ENCODE peak calls at places on chromosome 21, in eight cellular contexts. One of them, this sample, is unnamed.

GRCh38 chr21:41561701-41562100 is 53.7 kb upstream of the TMPRSS2 start:
- DNase-seq in MM.1S: no peak
- DNase-seq in SJSA1: no peak
- DNase-seq in heart left ventricle: no peak
- DNase-seq in pancreas: no peak
- DNase-seq in stomach: no peak
- DNase-seq in dorsolateral prefrontal cortex: no peak
- DNase-seq in upper lobe of left lung: no peak
- DNase-seq in this sample: no peak

GRCh38 chr21:28541371-28542112 is 451.1 kb downstream of the LTN1 start:
- DNase-seq in upper lobe of left lung: no peak
- DNase-seq in dorsolateral prefrontal cortex: no peak
- DNase-seq in heart left ventricle: no peak
- DNase-seq in MM.1S: no peak
- DNase-seq in stomach: no peak
- DNase-seq in SJSA1: no peak
- DNase-seq in pancreas: no peak
- DNase-seq in this sample: no peak

GRCh38 chr21:42652527-42653491 is 612 bp upstream of the PDE9A start:
- DNase-seq in pancreas: peak
- DNase-seq in dorsolateral prefrontal cortex: peak
- DNase-seq in heart left ventricle: peak
- DNase-seq in MM.1S: no peak
- DNase-seq in stomach: peak
- DNase-seq in SJSA1: peak
- DNase-seq in upper lobe of left lung: peak
- DNase-seq in this sample: no peak

GRCh38 chr21:35575280-35575915 is 484.9 kb downstream of the SETD4 start:
- DNase-seq in pancreas: no peak
- DNase-seq in heart left ventricle: no peak
- DNase-seq in dorsolateral prefrontal cortex: no peak
- DNase-seq in stomach: no peak
- DNase-seq in SJSA1: peak
- DNase-seq in MM.1S: no peak
- DNase-seq in upper lobe of left lung: no peak
- DNase-seq in this sample: no peak

GRCh38 chr21:35730325-35730724 is 330.0 kb downstream of the SETD4 start:
- DNase-seq in pancreas: no peak
- DNase-seq in upper lobe of left lung: no peak
- DNase-seq in heart left ventricle: no peak
- DNase-seq in stomach: no peak
- DNase-seq in dorsolateral prefrontal cortex: no peak
- DNase-seq in MM.1S: no peak
- DNase-seq in SJSA1: no peak
- DNase-seq in this sample: no peak

GRCh38 chr21:16205527-16205926 is 475.7 kb downstream of the USP25 start:
- DNase-seq in SJSA1: no peak
- DNase-seq in upper lobe of left lung: no peak
- DNase-seq in stomach: no peak
- DNase-seq in dorsolateral prefrontal cortex: no peak
- DNase-seq in heart left ventricle: no peak
- DNase-seq in pancreas: no peak
- DNase-seq in MM.1S: no peak
- DNase-seq in this sample: no peak

GRCh38 chr21:42262826-42263225 is 43.9 kb downstream of the ABCG1 start:
- DNase-seq in pancreas: peak
- DNase-seq in heart left ventricle: peak
- DNase-seq in SJSA1: peak
- DNase-seq in dorsolateral prefrontal cortex: peak
- DNase-seq in stomach: peak
- DNase-seq in upper lobe of left lung: peak
- DNase-seq in MM.1S: no peak
- DNase-seq in this sample: no peak

GRCh38 chr21:38433516-38433915 is 64.8 kb downstream of the ERG start:
- DNase-seq in stomach: no peak
- DNase-seq in MM.1S: no peak
- DNase-seq in upper lobe of left lung: no peak
- DNase-seq in SJSA1: no peak
- DNase-seq in pancreas: no peak
- DNase-seq in heart left ventricle: no peak
- DNase-seq in dorsolateral prefrontal cortex: no peak
- DNase-seq in this sample: no peak

GRCh38 chr21:42818328-42818749 is 61.0 kb downstream of the WDR4 start:
- DNase-seq in stomach: peak
- DNase-seq in pancreas: peak
- DNase-seq in upper lobe of left lung: peak
- DNase-seq in SJSA1: peak
- DNase-seq in MM.1S: peak
- DNase-seq in heart left ventricle: peak
- DNase-seq in dorsolateral prefrontal cortex: no peak
- DNase-seq in this sample: no peak

GRCh38 chr21:32348604-32349332 is 44.0 kb downstream of the URB1 start:
- DNase-seq in heart left ventricle: no peak
- DNase-seq in upper lobe of left lung: no peak
- DNase-seq in stomach: no peak
- DNase-seq in pancreas: peak
- DNase-seq in SJSA1: no peak
- DNase-seq in dorsolateral prefrontal cortex: no peak
- DNase-seq in MM.1S: no peak
- DNase-seq in this sample: no peak

GRCh38 chr21:26100573-26100972 is 70.0 kb downstream of the APP start:
- DNase-seq in stomach: no peak
- DNase-seq in dorsolateral prefrontal cortex: no peak
- DNase-seq in heart left ventricle: no peak
- DNase-seq in MM.1S: no peak
- DNase-seq in SJSA1: peak
- DNase-seq in upper lobe of left lung: no peak
- DNase-seq in pancreas: no peak
- DNase-seq in this sample: no peak

GRCh38 chr21:26097475-26097874 is 73.1 kb downstream of the APP start:
- DNase-seq in upper lobe of left lung: no peak
- DNase-seq in stomach: no peak
- DNase-seq in heart left ventricle: no peak
- DNase-seq in pancreas: no peak
- DNase-seq in SJSA1: no peak
- DNase-seq in dorsolateral prefrontal cortex: no peak
- DNase-seq in MM.1S: no peak
- DNase-seq in this sample: no peak

GRCh38 chr21:26099610-26100219 is 70.9 kb downstream of the APP start:
- DNase-seq in dorsolateral prefrontal cortex: no peak
- DNase-seq in heart left ventricle: no peak
- DNase-seq in pancreas: no peak
- DNase-seq in MM.1S: no peak
- DNase-seq in SJSA1: peak
- DNase-seq in stomach: no peak
- DNase-seq in upper lobe of left lung: no peak
- DNase-seq in this sample: no peak

GRCh38 chr21:26096972-26097371 is 73.6 kb downstream of the APP start:
- DNase-seq in pancreas: no peak
- DNase-seq in upper lobe of left lung: no peak
- DNase-seq in MM.1S: no peak
- DNase-seq in dorsolateral prefrontal cortex: no peak
- DNase-seq in heart left ventricle: no peak
- DNase-seq in SJSA1: no peak
- DNase-seq in stomach: no peak
- DNase-seq in this sample: no peak

DNA sequence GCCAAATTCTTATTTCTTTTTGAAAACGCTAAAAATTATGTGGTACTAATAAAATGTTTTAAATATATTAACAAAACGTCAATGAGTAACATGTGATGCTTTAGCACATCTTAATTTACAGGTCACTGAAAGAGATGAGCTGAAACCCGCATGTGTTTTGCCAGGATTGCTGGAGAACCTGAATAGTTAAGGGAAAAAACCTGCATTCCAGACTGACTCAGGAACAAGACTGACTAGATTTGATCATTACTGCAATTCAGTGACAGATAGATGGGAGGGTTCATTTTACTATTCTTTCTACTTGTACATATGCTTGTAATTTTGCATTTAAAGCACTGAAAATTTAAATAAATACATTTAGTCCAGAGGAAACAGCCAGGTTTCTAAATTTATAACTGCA is 71.8 kb downstream of the APP start:
- DNase-seq in MM.1S: no peak
- DNase-seq in dorsolateral prefrontal cortex: no peak
- DNase-seq in SJSA1: peak
- DNase-seq in pancreas: no peak
- DNase-seq in stomach: no peak
- DNase-seq in heart left ventricle: no peak
- DNase-seq in upper lobe of left lung: no peak
- DNase-seq in this sample: no peak
- H3K27ac ChIP-seq in MM.1S: no peak
- H3K27ac ChIP-seq in dorsolateral prefrontal cortex: peak
- H3K27ac ChIP-seq in SJSA1: no peak
- H3K27ac ChIP-seq in pancreas: no peak
- H3K27ac ChIP-seq in stomach: no peak
- H3K27ac ChIP-seq in heart left ventricle: no peak
- H3K27ac ChIP-seq in upper lobe of left lung: no peak
- H3K27ac ChIP-seq in this sample: no peak

GRCh38 chr21:45763074-45763473 is 119.5 kb downstream of the PCBP3 start:
- DNase-seq in dorsolateral prefrontal cortex: no peak
- DNase-seq in pancreas: no peak
- DNase-seq in upper lobe of left lung: no peak
- DNase-seq in heart left ventricle: no peak
- DNase-seq in MM.1S: no peak
- DNase-seq in SJSA1: peak
- DNase-seq in stomach: no peak
- DNase-seq in this sample: no peak
- H3K4me3 ChIP-seq in dorsolateral prefrontal cortex: no peak
- H3K4me3 ChIP-seq in pancreas: no peak
- H3K4me3 ChIP-seq in upper lobe of left lung: no peak
- H3K4me3 ChIP-seq in heart left ventricle: no peak
- H3K4me3 ChIP-seq in MM.1S: no peak
- H3K4me3 ChIP-seq in SJSA1: peak
- H3K4me3 ChIP-seq in stomach: no peak
- H3K4me3 ChIP-seq in this sample: no peak

DNA sequence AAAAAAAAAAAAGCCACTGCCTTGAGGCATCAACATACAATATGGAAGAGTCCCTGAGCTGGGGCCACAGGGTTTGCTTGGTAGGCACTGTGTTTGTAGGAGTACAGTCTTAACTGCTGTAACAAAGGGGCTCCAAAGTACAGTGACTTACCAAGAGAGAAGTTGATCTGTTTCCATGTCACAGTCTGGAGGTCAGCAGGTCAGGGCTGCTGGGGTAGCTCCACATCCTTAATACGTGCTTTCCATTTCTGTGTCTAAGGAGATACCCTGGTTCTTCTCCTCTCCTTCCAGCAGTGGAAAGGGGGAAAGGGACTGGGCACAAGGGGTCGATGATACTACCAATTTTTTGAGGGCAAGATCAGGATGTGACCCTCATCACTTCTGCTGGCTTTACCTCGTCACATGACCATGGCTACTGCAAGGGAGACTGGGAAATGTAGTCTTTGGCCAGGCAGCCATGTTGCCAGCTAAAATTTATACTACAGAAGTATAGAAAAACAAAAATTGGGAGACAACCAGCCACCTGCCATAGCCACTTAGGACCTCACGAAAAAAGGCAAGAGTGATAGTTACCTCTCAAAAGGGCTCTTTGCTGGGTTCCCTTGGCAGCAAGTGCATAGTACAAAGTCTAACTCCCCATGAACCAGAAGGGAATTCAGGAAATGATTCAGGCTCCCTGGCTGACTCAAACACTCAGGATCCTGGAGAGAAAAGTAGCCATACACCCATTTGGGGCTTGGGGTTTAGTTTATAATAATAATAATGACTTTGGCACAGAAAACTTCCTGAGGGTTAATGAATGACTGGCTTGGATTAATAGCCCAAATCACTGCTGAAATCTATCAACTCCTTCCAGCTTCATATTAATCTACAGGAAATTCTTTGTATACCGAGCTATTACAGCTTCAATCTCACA is 52.7 kb upstream of the ATP5PO start:
- DNase-seq in SJSA1: peak
- DNase-seq in dorsolateral prefrontal cortex: no peak
- DNase-seq in pancreas: no peak
- DNase-seq in upper lobe of left lung: no peak
- DNase-seq in MM.1S: no peak
- DNase-seq in heart left ventricle: no peak
- DNase-seq in stomach: no peak
- DNase-seq in this sample: peak
- H3K27ac ChIP-seq in SJSA1: peak
- H3K27ac ChIP-seq in dorsolateral prefrontal cortex: no peak
- H3K27ac ChIP-seq in pancreas: no peak
- H3K27ac ChIP-seq in upper lobe of left lung: peak
- H3K27ac ChIP-seq in MM.1S: no peak
- H3K27ac ChIP-seq in heart left ventricle: peak
- H3K27ac ChIP-seq in stomach: peak
- H3K27ac ChIP-seq in this sample: peak

GRCh38 chr21:37231671-37232070 is 35.5 kb downstream of the VPS26C start:
- DNase-seq in upper lobe of left lung: peak
- DNase-seq in MM.1S: no peak
- DNase-seq in stomach: no peak
- DNase-seq in dorsolateral prefrontal cortex: no peak
- DNase-seq in pancreas: no peak
- DNase-seq in SJSA1: no peak
- DNase-seq in heart left ventricle: no peak
- DNase-seq in this sample: no peak

GRCh38 chr21:37230632-37231246 is 36.4 kb downstream of the VPS26C start:
- DNase-seq in heart left ventricle: no peak
- DNase-seq in SJSA1: no peak
- DNase-seq in stomach: no peak
- DNase-seq in upper lobe of left lung: peak
- DNase-seq in pancreas: no peak
- DNase-seq in dorsolateral prefrontal cortex: no peak
- DNase-seq in MM.1S: no peak
- DNase-seq in this sample: no peak

GRCh38 chr21:37231247-37231645 is 35.9 kb downstream of the VPS26C start:
- DNase-seq in MM.1S: no peak
- DNase-seq in heart left ventricle: no peak
- DNase-seq in dorsolateral prefrontal cortex: no peak
- DNase-seq in upper lobe of left lung: no peak
- DNase-seq in stomach: no peak
- DNase-seq in pancreas: no peak
- DNase-seq in SJSA1: no peak
- DNase-seq in this sample: peak

GRCh38 chr21:37233551-37234146 is 33.5 kb downstream of the VPS26C start:
- DNase-seq in pancreas: peak
- DNase-seq in MM.1S: no peak
- DNase-seq in SJSA1: no peak
- DNase-seq in dorsolateral prefrontal cortex: no peak
- DNase-seq in upper lobe of left lung: no peak
- DNase-seq in stomach: no peak
- DNase-seq in heart left ventricle: no peak
- DNase-seq in this sample: no peak

DNA sequence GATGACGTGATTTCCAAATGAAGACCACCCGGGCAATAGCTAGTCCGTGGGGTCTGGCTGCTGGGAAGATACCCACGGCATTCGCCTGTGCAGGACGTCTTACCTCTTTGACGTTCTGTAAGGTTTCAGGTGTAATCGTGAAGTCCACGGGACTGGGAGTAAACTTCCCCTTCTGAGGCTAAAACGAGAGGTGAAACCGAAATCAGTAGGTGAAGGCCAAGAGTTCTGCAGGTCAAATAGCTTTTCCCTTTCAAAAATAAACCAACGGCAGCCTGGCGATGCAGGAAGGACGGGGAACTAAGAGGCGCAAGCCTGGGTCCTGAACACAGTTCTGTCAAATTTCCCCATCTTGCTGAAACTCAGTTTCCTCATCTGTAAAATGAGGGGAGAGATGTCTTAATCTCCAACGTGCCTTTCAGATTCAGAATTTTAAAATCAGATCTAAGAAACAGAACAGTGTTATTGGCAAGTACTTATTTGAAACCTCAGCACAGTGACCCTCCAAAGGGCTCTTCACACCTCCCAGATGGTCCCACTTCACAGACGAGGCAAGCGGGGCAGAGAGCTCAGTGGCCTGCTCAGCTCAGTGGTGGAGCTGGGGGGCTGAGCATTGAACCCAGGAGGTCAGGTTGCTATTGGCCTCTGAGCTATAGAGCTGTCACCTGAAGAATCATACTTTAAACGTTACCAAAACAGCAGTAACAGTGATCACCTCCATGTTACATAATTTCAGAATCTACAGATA is 34.7 kb downstream of the VPS26C start:
- DNase-seq in MM.1S: peak
- DNase-seq in SJSA1: no peak
- DNase-seq in heart left ventricle: no peak
- DNase-seq in upper lobe of left lung: no peak
- DNase-seq in pancreas: no peak
- DNase-seq in dorsolateral prefrontal cortex: no peak
- DNase-seq in stomach: no peak
- DNase-seq in this sample: no peak
- H3K4me3 ChIP-seq in MM.1S: peak
- H3K4me3 ChIP-seq in SJSA1: no peak
- H3K4me3 ChIP-seq in heart left ventricle: no peak
- H3K4me3 ChIP-seq in upper lobe of left lung: no peak
- H3K4me3 ChIP-seq in pancreas: no peak
- H3K4me3 ChIP-seq in dorsolateral prefrontal cortex: no peak
- H3K4me3 ChIP-seq in stomach: no peak
- H3K4me3 ChIP-seq in this sample: no peak